ENCODE peak calls at places on chromosomes 3 and 15, in five cellular contexts. P, R, D, N and L are unnamed samples. For H3K9me3, the result is how much of the 10 kb centered on the place peaks cover.

GRCh38 chr3:72178463-72179106 is 393.6 kb upstream of the PROK2 start:
- DNase-seq in P (no peak), N (no peak), R (no peak), D (no peak), L (no peak)

GRCh38 chr3:157081681-157082210 is 78.2 kb downstream of the CCNL1 start:
- DNase-seq in N (peak), R (peak), P (peak), D (peak), L (peak)

GRCh38 chr3:66139415-66139814 is 81.4 kb upstream of the SLC25A26 start:
- DNase-seq in P (no peak), N (no peak), R (no peak), D (no peak), L (no peak)

GRCh38 chr3:7657214-7658112 is 796.5 kb downstream of the GRM7 start:
- DNase-seq in R (no peak), P (no peak), D (no peak), N (no peak), L (no peak)

GRCh38 chr3:47890832-47891620 is 88.1 kb downstream of the DHX30 start:
- DNase-seq in R (peak), N (peak), P (no peak), D (no peak), L (no peak)

GRCh38 chr15:70474682-70475438 is 288.5 kb downstream of the UACA start:
- DNase-seq in D (peak), N (no peak), R (peak), P (peak), L (peak)

GRCh38 chr15:45521596-45522167 is 873 bp downstream of the SLC30A4 start:
- DNase-seq in P (no peak), N (peak), D (peak), R (no peak), L (no peak)

GRCh38 chr3:179589143-179589542 is 15.3 kb downstream of the MRPL47 start:
- DNase-seq in R (no peak), N (no peak), D (peak), P (no peak), L (no peak)

GRCh38 chr15:37229855-37230254 is 129.5 kb upstream of the MEIS2 start:
- DNase-seq in N (no peak), R (no peak), P (no peak), D (no peak), L (no peak)

GRCh38 chr3:139313921-139314320 is 29.9 kb upstream of the MRPS22 start:
- DNase-seq in N (no peak), P (no peak), D (no peak), R (no peak), L (no peak)

GRCh38 chr3:119401069-119401468 is 62.3 kb downstream of the TMEM39A start:
- DNase-seq in N (no peak), R (no peak), D (no peak), P (no peak), L (no peak)

GRCh38 chr3:135528638-135529037 is 436.9 kb upstream of the PPP2R3A start:
- DNase-seq in P (no peak), R (no peak), D (no peak), N (no peak), L (no peak)

GRCh38 chr3:157261000-157261399 is 101.1 kb upstream of the CCNL1 start:
- DNase-seq in P (no peak), D (peak), R (no peak), N (no peak), L (no peak)

GRCh38 chr3:135878501-135878900 is 87.0 kb upstream of the PPP2R3A start:
- DNase-seq in N (no peak), R (no peak), D (no peak), P (no peak), L (no peak)

GRCh38 chr3:48459331-48459730 is 12.8 kb downstream of the ATRIP start:
- DNase-seq in D (no peak), P (no peak), R (no peak), N (no peak), L (no peak)

GRCh38 chr3:98626151-98626550 is 32.7 kb upstream of the CPOX start:
- DNase-seq in P (no peak), N (no peak), R (no peak), D (no peak), L (no peak)

GRCh38 chr15:48564690-48565089 is 80.8 kb downstream of the FBN1 start:
- DNase-seq in P (no peak), D (no peak), R (no peak), N (no peak), L (no peak)

GRCh38 chr3:182620715-182621434 is 172.4 kb upstream of the ATP11B start:
- DNase-seq in D (no peak), P (no peak), R (no peak), N (no peak), L (no peak)

GRCh38 chr3:136804813-136805212 is 14.1 kb upstream of the SLC35G2 start:
- DNase-seq in R (no peak), D (no peak), N (no peak), P (no peak), L (no peak)

GRCh38 chr3:35383719-35384555 is 255.4 kb upstream of the ARPP21 start:
- DNase-seq in D (no peak), R (no peak), P (no peak), N (no peak), L (no peak)

GRCh38 chr15:73845507-73845906 is 27.9 kb upstream of the TBC1D21 start:
- DNase-seq in D (no peak), R (no peak), N (no peak), P (no peak), L (no peak)

GRCh38 chr15:45919806-45920205 is 285.0 kb downstream of the SQOR start:
- DNase-seq in P (peak), N (no peak), R (no peak), D (peak), L (no peak)

GRCh38 chr3:154776549-154777230 is 303.4 kb upstream of the MME start:
- DNase-seq in N (no peak), D (no peak), P (no peak), R (no peak), L (no peak)

GRCh38 chr3:60046212-60046611 is 996.4 kb upstream of the CFAP20DC start:
- DNase-seq in D (no peak), N (peak), P (no peak), R (no peak), L (no peak)

GRCh38 chr15:101188517-101189340 is 63.1 kb downstream of the CHSY1 start:
- DNase-seq in N (no peak), R (no peak), D (peak), P (no peak), L (peak)

GRCh38 chr15:91412529-91412928 is 312.5 kb downstream of the SV2B start:
- DNase-seq in R (no peak), N (no peak), P (no peak), D (no peak), L (no peak)

GRCh38 chr3:172311217-172311616 is 137.0 kb downstream of the GHSR start:
- DNase-seq in N (no peak), D (no peak), R (no peak), P (no peak), L (no peak)

GRCh38 chr3:59424268-59425010 is 374.6 kb upstream of the CFAP20DC start:
- DNase-seq in D (peak), P (no peak), R (no peak), N (no peak), L (no peak)

GRCh38 chr3:123021388-123021787 is 6.2 kb downstream of the SEMA5B start:
- DNase-seq in P (no peak), R (no peak), D (no peak), N (no peak), L (no peak)

GRCh38 chr15:68252925-68253534 is 23.5 kb upstream of the CLN6 start:
- DNase-seq in D (peak), R (no peak), N (peak), P (peak), L (no peak)

GRCh38 chr3:16516695-16517481 is 3.4 kb upstream of the RFTN1 start:
- DNase-seq in P (no peak), D (peak), N (no peak), R (peak), L (no peak)

GRCh38 chr15:76588811-76589747 is 252.5 kb downstream of the ISL2 start:
- DNase-seq in N (peak), P (no peak), R (no peak), D (no peak), L (no peak)

GRCh38 chr3:112605285-112605684 is 35.7 kb downstream of the CCDC80 start:
- DNase-seq in R (no peak), N (no peak), D (peak), P (no peak), L (no peak)

GRCh38 chr3:159458010-159458409 is 530.6 kb upstream of the IL12A start:
- DNase-seq in N (no peak), R (no peak), P (peak), D (peak), L (no peak)

GRCh38 chr15:74778599-74778970 is 3.3 kb upstream of the CSK start:
- DNase-seq in R (no peak), P (no peak), N (no peak), D (no peak), L (no peak)

GRCh38 chr15:70741677-70742293 is 21.6 kb downstream of the UACA start:
- DNase-seq in D (peak), R (no peak), N (no peak), P (no peak), L (no peak)

GRCh38 chr3:126009181-126009580 is 40.2 kb downstream of the ROPN1B start:
- DNase-seq in R (no peak), N (no peak), D (no peak), P (no peak), L (no peak)

GRCh38 chr15:98943609-98944111 is 63.9 kb downstream of the PGPEP1L start:
- DNase-seq in N (peak), R (peak), D (peak), P (no peak), L (peak)

GRCh38 chr15:65646486-65646885 is 24.7 kb downstream of the SLC24A1 start:
- DNase-seq in D (no peak), N (no peak), R (no peak), P (no peak), L (no peak)

GRCh38 chr15:86553116-86553515 is 473.4 kb downstream of the AGBL1 start:
- DNase-seq in D (no peak), R (no peak), P (no peak), N (no peak), L (no peak)
- H3K9me3 ChIP-seq in D (under half), R (under half), P (under half), N (under half), L (under half)

DNA sequence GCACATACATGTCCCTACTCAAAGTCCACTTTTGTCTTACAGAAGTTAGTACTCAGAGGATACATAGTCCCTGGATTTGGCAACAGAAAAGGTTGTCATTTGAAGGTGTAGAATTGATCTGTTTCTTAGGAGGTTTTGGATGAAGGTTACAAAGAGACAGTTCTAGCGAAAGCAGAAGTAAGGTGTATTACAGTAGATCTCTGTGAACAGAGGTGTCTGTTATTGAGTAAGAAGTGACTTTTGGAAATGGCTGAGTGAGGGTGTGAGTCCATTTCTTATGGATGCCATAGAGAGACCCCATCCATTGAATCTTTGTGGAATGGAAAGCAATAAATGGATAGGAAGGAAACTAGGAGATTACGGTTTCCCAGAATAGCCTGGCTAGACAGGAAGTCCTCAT is 5.6 kb downstream of the ZNF662 start:
- DNase-seq in P (no peak), R (no peak), N (no peak), D (no peak), L (no peak)
- H3K9me3 ChIP-seq in P (under half), R (under half), N (under half), D (under half), L (under half)

GRCh38 chr3:198112031-198112430 is 152.0 kb downstream of the LMLN start:
- DNase-seq in N (no peak), D (no peak), P (no peak), R (no peak), L (no peak)
- H3K9me3 ChIP-seq in N (under half), D (under half), P (under half), R (under half), L (under half)

DNA sequence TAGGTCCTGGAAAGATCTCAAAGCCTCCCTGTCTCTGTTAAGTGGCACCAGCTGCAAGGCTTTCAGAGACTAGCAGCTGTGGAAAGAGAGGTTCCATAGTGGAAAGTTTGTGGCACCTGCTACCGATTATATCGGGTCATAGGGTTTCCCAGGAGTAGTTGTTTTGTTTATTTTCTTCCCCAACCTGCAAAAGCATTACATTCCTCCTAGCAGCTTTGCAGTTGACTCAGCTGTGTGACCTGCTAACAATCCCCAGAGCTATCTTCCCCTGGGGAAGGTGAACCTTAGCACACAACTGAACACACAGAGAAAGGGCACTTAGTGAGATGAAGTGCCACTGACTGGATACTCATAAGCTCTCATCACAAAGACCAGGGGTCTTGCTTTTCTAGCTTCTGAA is 598.9 kb upstream of the GRM7 start:
- DNase-seq in N (no peak), P (no peak), R (no peak), D (no peak), L (no peak)
- H3K9me3 ChIP-seq in N (under half), P (under half), R (under half), D (under half), L (under half)

DNA sequence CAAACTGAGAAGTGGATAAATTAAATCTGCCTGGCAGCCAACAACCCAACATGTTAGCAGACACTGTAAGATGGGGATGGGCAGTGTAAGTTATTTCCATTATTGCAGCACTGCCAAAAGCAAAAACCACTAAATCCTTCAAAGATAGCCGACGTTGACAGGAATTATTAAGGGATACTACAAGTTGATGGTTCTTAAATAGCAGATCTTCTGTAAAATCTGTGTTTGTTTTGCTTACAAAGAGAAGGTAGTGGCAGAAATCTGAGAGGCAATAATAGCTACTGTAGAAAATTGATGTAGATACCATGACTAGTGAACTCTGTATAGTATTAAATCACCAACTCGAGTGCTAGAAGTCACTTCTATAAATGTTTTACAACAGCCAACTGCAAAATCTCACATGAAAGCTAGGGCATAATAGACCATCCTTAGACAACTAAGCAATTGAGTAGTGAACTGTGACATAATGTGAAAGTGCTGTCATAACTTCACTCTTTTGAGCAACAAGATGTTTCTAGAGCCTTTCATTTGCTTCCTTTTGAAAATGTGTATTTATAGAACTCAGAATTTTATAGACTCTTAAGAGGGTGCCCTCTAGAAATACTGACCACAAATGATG is 278.6 kb downstream of the UBE2E2 start:
- DNase-seq in D (no peak), N (no peak), R (no peak), P (no peak), L (no peak)
- H3K9me3 ChIP-seq in D (under half), N (under half), R (under half), P (under half), L (under half)

GRCh38 chr15:22227961-22228762 is 147.8 kb downstream of the OR4M2 start:
- DNase-seq in N (no peak), P (no peak), R (no peak), D (no peak), L (no peak)

GRCh38 chr15:22229971-22230815 is 149.9 kb downstream of the OR4M2 start:
- DNase-seq in D (no peak), P (no peak), N (no peak), R (no peak), L (no peak)

GRCh38 chr15:22226034-22226790 is 145.9 kb downstream of the OR4M2 start:
- DNase-seq in P (no peak), N (no peak), D (no peak), R (no peak), L (no peak)

GRCh38 chr15:22224241-22224671 is 143.9 kb downstream of the OR4M2 start:
- DNase-seq in N (no peak), D (no peak), R (no peak), P (no peak), L (no peak)

GRCh38 chr15:22227411-22227810 is 147.1 kb downstream of the OR4M2 start:
- DNase-seq in N (no peak), R (no peak), D (no peak), P (no peak), L (no peak)
- H3K9me3 ChIP-seq in N (under half), R (under half), D (under half), P (under half), L (under half)

GRCh38 chr3:42317137-42317536 is 51.2 kb upstream of the CCK start:
- DNase-seq in D (no peak), N (no peak), R (no peak), P (no peak), L (no peak)
- H3K9me3 ChIP-seq in D (under half), N (under half), R (under half), P (under half), L (under half)

DNA sequence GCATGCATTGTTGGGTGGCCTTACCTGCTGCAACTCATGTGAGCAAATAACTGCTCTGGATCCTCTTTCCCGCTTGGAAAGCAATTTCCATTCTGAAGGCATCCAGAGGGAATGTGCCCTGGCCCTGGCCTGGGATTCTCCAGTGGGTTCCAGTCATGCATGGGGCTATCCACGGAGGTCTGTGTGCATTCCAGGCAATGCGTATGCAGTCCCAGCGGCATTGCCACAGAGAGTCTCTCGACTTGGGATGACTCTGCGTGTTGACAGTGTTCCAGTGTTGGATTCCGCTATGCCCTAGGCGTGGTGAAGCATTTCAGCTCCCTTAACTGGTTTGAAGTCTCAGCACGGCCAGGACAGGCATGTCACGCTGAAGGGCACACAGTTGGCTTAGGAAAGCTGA is 113.9 kb downstream of the SNRPN start:
- DNase-seq in N (no peak), R (peak), P (no peak), D (no peak), L (no peak)
- H3K9me3 ChIP-seq in N (half or more), R (half or more), P (under half), D (under half), L (half or more)

GRCh38 chr3:8867646-8868045 is 95.6 kb downstream of the RAD18 start:
- DNase-seq in N (no peak), P (no peak), D (no peak), R (no peak), L (no peak)

GRCh38 chr3:8871306-8871705 is 92.0 kb downstream of the RAD18 start:
- DNase-seq in D (no peak), N (no peak), P (no peak), R (no peak), L (no peak)

GRCh38 chr3:8869613-8870012 is 93.7 kb downstream of the RAD18 start:
- DNase-seq in P (peak), R (no peak), N (no peak), D (peak), L (no peak)

GRCh38 chr3:8870134-8870533 is 93.1 kb downstream of the RAD18 start:
- DNase-seq in N (no peak), P (no peak), R (no peak), D (no peak), L (no peak)

GRCh38 chr3:8868996-8869395 is 94.3 kb downstream of the RAD18 start:
- DNase-seq in P (no peak), R (no peak), D (peak), N (no peak), L (no peak)
- H3K9me3 ChIP-seq in P (under half), R (under half), D (under half), N (under half), L (under half)